ENCODE peak calls at places on chromosomes 1 and 21, in eight cellular contexts. G is pancreas, I is BJ, Z is substantia nigra, T is NCI-H524, X is NCI-H1105, J is NCI-H1694 treated with DMSO at 0.1 percent for 48 hours, S is NCI-H446 treated with DMSO at 0.1 percent for 48 hours. L is an unnamed sample.

GRCh38 chr21:43352568-43353281 is 74.2 kb downstream of the SIK1 start:
- DNase-seq in X (no peak), J (no peak), S (no peak), Z (no peak), I (no peak), G (no peak), T (no peak), L (peak)

GRCh38 chr1:24206516-24207394 is 19.7 kb upstream of the IFNLR1 start:
- DNase-seq in G (no peak), J (no peak), S (no peak), T (no peak), I (no peak), X (no peak), Z (no peak), L (no peak)

GRCh38 chr1:201254625-201255469 is 28.5 kb upstream of the PKP1 start:
- DNase-seq in J (peak), T (peak), X (peak), I (no peak), G (peak), S (no peak), Z (peak), L (peak)

GRCh38 chr1:33346921-33347649 is 26.2 kb upstream of the A3GALT2 start:
- DNase-seq in S (no peak), T (no peak), Z (no peak), G (no peak), X (no peak), I (peak), J (no peak), L (no peak)

GRCh38 chr1:15272009-15272781 is 25.2 kb downstream of the FHAD1 start:
- DNase-seq in Z (no peak), G (peak), I (no peak), T (peak), X (no peak), S (peak), J (peak), L (peak)

GRCh38 chr1:169087876-169088275 is 18.6 kb upstream of the ATP1B1 start:
- DNase-seq in Z (no peak), T (no peak), X (no peak), I (no peak), S (no peak), G (no peak), J (no peak), L (no peak)

GRCh38 chr21:14382486-14382834 is 486 bp downstream of the HSPA13 start:
- DNase-seq in I (no peak), G (peak), X (peak), Z (no peak), S (no peak), J (peak), T (peak), L (no peak)

GRCh38 chr1:28249013-28249870 is 10.1 kb upstream of the SESN2 start:
- DNase-seq in T (peak), G (peak), J (no peak), Z (no peak), X (no peak), I (no peak), S (no peak), L (peak)

GRCh38 chr1:244614113-244614836 is 38.7 kb upstream of the DESI2 start:
- DNase-seq in Z (no peak), J (no peak), X (no peak), G (peak), I (no peak), T (no peak), S (no peak), L (no peak)

GRCh38 chr1:159790237-159790917 is 9.6 kb downstream of the DUSP23 start:
- DNase-seq in Z (no peak), I (no peak), X (peak), T (peak), S (no peak), G (peak), J (peak), L (no peak)

GRCh38 chr1:205452906-205453305 is 2.9 kb downstream of the BLACAT1 start:
- DNase-seq in J (no peak), Z (no peak), G (no peak), X (no peak), S (no peak), T (no peak), I (no peak), L (no peak)

GRCh38 chr21:45420623-45421041 is 15.7 kb downstream of the COL18A1 start:
- DNase-seq in G (peak), Z (no peak), S (no peak), X (no peak), I (no peak), J (no peak), T (no peak), L (no peak)

GRCh38 chr21:39073063-39073462 is 110.2 kb downstream of the PSMG1 start:
- DNase-seq in T (no peak), I (no peak), G (no peak), S (no peak), J (no peak), Z (no peak), X (no peak), L (no peak)